ENCODE peak calls at places on chromosomes 16 and 17, in four cellular contexts. M is Kasumi-1, J is iris pigment epithelial cell, Y is body of pancreas. Z is an unnamed sample.

GRCh38 chr16:81467072-81467471 is 22.5 kb downstream of the CMIP start:
- DNase-seq in M (no peak), J (no peak), Y (no peak), Z (no peak)

GRCh38 chr17:2436516-2436915 is 35.7 kb upstream of the MNT start:
- DNase-seq in M (no peak), J (no peak), Y (peak; percentile 68), Z (no peak)

GRCh38 chr16:67780847-67781547 is 25.4 kb downstream of the RANBP10 start:
- DNase-seq in M (no peak), J (no peak), Y (peak; percentile 25), Z (no peak)

GRCh38 chr17:56571456-56571855 is 22.0 kb upstream of the NOG start:
- DNase-seq in M (no peak), J (no peak), Y (no peak), Z (no peak)

GRCh38 chr17:42920922-42921321 is 20.3 kb downstream of the G6PC1 start:
- DNase-seq in M (no peak), J (no peak), Y (peak; percentile 60), Z (no peak)

GRCh38 chr16:30771726-30772125 is 9.6 kb downstream of the RNF40 start:
- DNase-seq in M (no peak), J (peak; percentile 28), Y (no peak), Z (no peak)

GRCh38 chr17:42422412-42422957 is 571 bp downstream of the CAVIN1 start:
- DNase-seq in M (no peak), J (peak; percentile 57), Y (peak; percentile 33), Z (peak; percentile 47)

GRCh38 chr16:22317625-22318024 is 20.4 kb downstream of the POLR3E start:
- DNase-seq in M (no peak), J (no peak), Y (no peak), Z (no peak)

GRCh38 chr16:27097671-27098275 is 31.0 kb downstream of the C16orf82 start:
- DNase-seq in M (no peak), J (no peak), Y (peak; percentile 44), Z (peak; percentile 17)

GRCh38 chr16:8788578-8789172 is 8.8 kb downstream of the TMEM186 start:
- DNase-seq in M (no peak), J (no peak), Y (no peak), Z (peak; percentile 52)

GRCh38 chr17:14080847-14081251 is 11.5 kb downstream of the COX10 start:
- DNase-seq in M (no peak), J (peak; percentile 57), Y (no peak), Z (no peak)

Z was measured in left colon.